ENCODE peak calls at places on chromosomes 6 and 20, in ten cellular contexts. C is CD4-positive, alpha-beta memory T cell; E is HL-60; W is DND-41; J is GM12878; D is psoas muscle; B is heart right ventricle; T is mucosa of descending colon; A is IMR-90; Y is AG04450. U is an unnamed sample.

GRCh38 chr6:129252377-129253071 is 369.6 kb downstream of the LAMA2 start:
- DNase-seq in A (peak), W (no peak), C (no peak), E (no peak), T (no peak), D (no peak), Y (peak), B (no peak), J (no peak), U (no peak)

GRCh38 chr20:14878676-14879019 is 541.2 kb upstream of the FLRT3 start:
- DNase-seq in E (no peak), J (no peak), A (no peak), B (no peak), W (no peak), Y (no peak), C (no peak), D (no peak), T (no peak), U (no peak)

GRCh38 chr6:78995946-78996345 is 82.1 kb downstream of the PHIP start:
- DNase-seq in B (no peak), A (peak), T (no peak), W (no peak), C (no peak), D (no peak), J (no peak), Y (no peak), E (no peak), U (no peak)

GRCh38 chr20:43843096-43843964 is 71.3 kb upstream of the TOX2 start:
- DNase-seq in E (no peak), W (no peak), A (peak), C (no peak), T (no peak), J (no peak), D (no peak), Y (peak), B (no peak), U (no peak)

GRCh38 chr6:170383466-170384075 is 77.0 kb downstream of the FAM120B start:
- DNase-seq in W (no peak), D (no peak), B (no peak), Y (no peak), T (no peak), J (no peak), E (no peak), C (no peak), A (no peak), U (no peak)

GRCh38 chr6:129672883-129673631 is 36.9 kb downstream of the ARHGAP18 start:
- DNase-seq in J (peak), T (no peak), E (no peak), Y (peak), A (peak), W (peak), C (peak), D (no peak), B (no peak), U (peak)

GRCh38 chr6:25218346-25218745 is 60.8 kb upstream of the CARMIL1 start:
- DNase-seq in B (no peak), A (no peak), C (no peak), Y (no peak), W (no peak), T (no peak), E (no peak), D (no peak), J (no peak), U (no peak)

GRCh38 chr20:40599987-40600386 is 89.0 kb downstream of the MAFB start:
- DNase-seq in W (no peak), B (no peak), D (no peak), J (no peak), E (no peak), C (no peak), A (no peak), T (no peak), Y (no peak), U (no peak)

GRCh38 chr6:125117818-125118217 is 35.8 kb upstream of the TPD52L1 start:
- DNase-seq in J (no peak), C (no peak), T (no peak), E (no peak), A (no peak), W (no peak), Y (no peak), B (no peak), D (no peak), U (no peak)

GRCh38 chr20:32484221-32485125 is 100.7 kb downstream of the NOL4L start:
- DNase-seq in T (peak), C (peak), E (peak), Y (no peak), J (no peak), W (peak), B (no peak), D (peak), A (no peak), U (no peak)

GRCh38 chr20:38272961-38273360 is 12.4 kb upstream of the KIAA1755 start:
- DNase-seq in J (no peak), B (peak), A (peak), W (no peak), E (no peak), Y (peak), D (no peak), T (no peak), C (no peak), U (no peak)

GRCh38 chr6:79157961-79158644 is 76.4 kb downstream of the HMGN3 start:
- DNase-seq in D (no peak), B (no peak), W (no peak), C (no peak), E (no peak), J (no peak), T (no peak), Y (no peak), A (no peak), U (no peak)

GRCh38 chr6:4322134-4322845 is 186.9 kb upstream of the ECI2 start:
- DNase-seq in Y (no peak), D (no peak), A (no peak), J (no peak), T (no peak), W (no peak), B (no peak), C (no peak), E (no peak), U (no peak)

GRCh38 chr20:63957690-63958441 is 1.6 kb upstream of the UCKL1 start:
- DNase-seq in E (peak), A (peak), T (peak), W (no peak), C (no peak), Y (no peak), B (no peak), D (no peak), J (no peak), U (no peak)

GRCh38 chr20:23584434-23585199 is 16.3 kb upstream of the CST9L start:
- DNase-seq in E (no peak), B (no peak), A (no peak), C (no peak), W (no peak), D (no peak), J (no peak), Y (no peak), T (no peak), U (no peak)

GRCh38 chr6:18070486-18070885 is 52.0 kb downstream of the NHLRC1 start:
- DNase-seq in D (no peak), T (no peak), J (no peak), C (no peak), W (no peak), B (no peak), A (no peak), Y (no peak), E (no peak), U (no peak)

GRCh38 chr6:159572344-159573120 is 120.5 kb downstream of the SOD2 start:
- DNase-seq in E (no peak), A (no peak), D (no peak), Y (no peak), W (no peak), B (no peak), C (no peak), J (no peak), T (no peak), U (no peak)

GRCh38 chr20:51586005-51586440 is 43.5 kb upstream of the NFATC2 start:
- DNase-seq in J (no peak), B (no peak), W (no peak), A (peak), C (no peak), E (peak), D (no peak), Y (no peak), T (no peak), U (no peak)

GRCh38 chr6:96787846-96788580 is 49.3 kb downstream of the GPR63 start:
- DNase-seq in C (no peak), Y (no peak), E (no peak), W (no peak), T (no peak), D (no peak), J (no peak), B (no peak), A (no peak), U (no peak)

GRCh38 chr20:48691523-48691922 is 136.3 kb downstream of the PREX1 start:
- DNase-seq in Y (no peak), B (peak), E (no peak), C (no peak), T (no peak), A (peak), J (no peak), D (no peak), W (no peak), U (no peak)

GRCh38 chr6:123214433-123214832 is 218.4 kb downstream of the CLVS2 start:
- DNase-seq in D (no peak), J (no peak), Y (no peak), E (no peak), T (no peak), A (no peak), W (no peak), C (no peak), B (no peak), U (no peak)

DNA sequence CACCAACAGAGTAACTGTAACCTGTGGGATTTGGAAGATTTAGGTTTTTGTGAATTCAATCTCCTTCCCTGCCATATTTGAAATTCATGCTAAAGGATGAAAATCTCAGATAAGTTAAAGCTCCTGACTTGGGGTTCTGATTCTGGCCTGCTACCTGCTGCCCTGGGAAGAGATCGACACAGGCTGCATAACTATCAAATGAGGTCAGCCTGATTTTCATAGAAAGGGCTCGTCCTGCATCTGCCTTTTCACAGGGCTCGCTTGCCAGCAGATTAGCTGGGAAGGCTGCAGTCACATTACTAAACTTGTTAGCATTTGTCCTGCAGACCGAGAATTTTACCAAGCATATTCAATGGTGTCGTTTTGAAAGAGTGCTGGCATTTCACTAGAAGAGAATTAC is 14.6 kb downstream of the GCLC start:
- DNase-seq in C (no peak), Y (no peak), D (no peak), A (peak), B (peak), W (no peak), T (no peak), E (no peak), J (no peak), U (no peak)
- H3K4me3 ChIP-seq in C (no peak), Y (no peak), D (no peak), A (no peak), B (no peak), W (no peak), T (no peak), E (no peak), J (no peak), U (no peak)

GRCh38 chr6:131061041-131061770 is 1.8 kb downstream of the EPB41L2 start:
- DNase-seq in E (no peak), B (no peak), A (peak), C (no peak), T (no peak), W (no peak), D (no peak), J (no peak), Y (no peak), U (no peak)
- H3K4me3 ChIP-seq in E (no peak), B (peak), A (peak), C (no peak), T (no peak), W (peak), D (peak), J (peak), Y (peak), U (no peak)

GRCh38 chr6:26613201-26613600 is 16.4 kb downstream of the ABT1 start:
- DNase-seq in E (no peak), A (no peak), B (no peak), D (no peak), J (no peak), W (no peak), Y (no peak), C (no peak), T (no peak), U (no peak)

GRCh38 chr6:26609463-26609862 is 12.7 kb downstream of the ABT1 start:
- DNase-seq in D (no peak), J (no peak), Y (no peak), T (no peak), B (no peak), A (no peak), E (no peak), W (no peak), C (no peak), U (no peak)

GRCh38 chr6:26611599-26611998 is 14.8 kb downstream of the ABT1 start:
- DNase-seq in A (no peak), B (no peak), T (no peak), Y (no peak), D (no peak), C (no peak), J (no peak), W (no peak), E (no peak), U (no peak)

DNA sequence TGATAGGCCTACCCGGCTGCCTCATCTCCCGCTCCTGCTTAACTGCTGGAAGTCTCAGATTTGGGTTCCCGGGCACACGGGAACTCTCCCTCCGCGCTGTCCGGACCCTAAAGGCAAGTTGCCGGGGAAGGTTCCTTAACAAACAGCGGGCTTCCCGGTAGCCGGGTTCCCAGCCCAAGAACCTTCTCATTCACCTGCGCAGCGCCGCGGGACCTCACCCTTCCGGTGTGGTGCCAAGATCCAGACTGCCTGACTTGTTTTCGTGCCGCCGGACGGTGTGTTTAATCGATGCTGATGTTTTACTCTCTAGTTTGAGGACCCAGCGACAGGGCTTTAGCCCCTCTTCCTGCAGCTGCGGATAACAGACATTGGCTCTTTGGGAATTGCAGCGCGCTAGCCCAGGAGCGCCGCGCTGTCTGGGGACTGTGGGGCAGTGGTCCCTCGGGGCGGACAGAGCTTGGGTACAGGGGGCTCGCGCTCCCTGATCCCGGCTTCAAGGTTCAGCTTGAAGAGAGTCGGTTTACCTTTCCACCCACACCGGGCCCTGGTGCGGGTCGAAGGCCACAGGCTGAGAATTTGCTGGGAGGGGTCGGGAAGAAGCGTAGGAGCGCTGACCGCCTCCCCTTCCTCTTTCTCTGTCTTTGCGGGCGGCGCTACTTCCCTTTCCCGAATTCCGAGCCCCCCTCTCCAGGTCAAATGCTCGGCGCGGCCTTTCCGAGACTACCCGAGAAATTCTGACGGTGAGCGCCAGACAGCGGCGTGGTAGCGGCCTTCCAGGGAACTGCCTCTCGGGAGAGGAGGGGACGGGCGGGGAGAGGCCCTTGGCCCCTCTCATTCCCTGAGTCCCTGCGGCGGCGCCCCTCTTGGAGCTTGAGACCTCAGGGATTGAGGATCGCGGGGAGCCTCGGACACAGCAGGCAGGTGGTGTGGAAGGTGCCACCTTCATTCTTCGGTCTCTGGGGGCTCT is 17.2 kb downstream of the ABT1 start:
- DNase-seq in E (no peak), B (no peak), Y (no peak), D (no peak), W (no peak), J (no peak), T (no peak), C (no peak), A (no peak), U (no peak)
- H3K4me3 ChIP-seq in E (no peak), B (peak), Y (no peak), D (peak), W (no peak), J (peak), T (no peak), C (no peak), A (no peak), U (no peak)

DNA sequence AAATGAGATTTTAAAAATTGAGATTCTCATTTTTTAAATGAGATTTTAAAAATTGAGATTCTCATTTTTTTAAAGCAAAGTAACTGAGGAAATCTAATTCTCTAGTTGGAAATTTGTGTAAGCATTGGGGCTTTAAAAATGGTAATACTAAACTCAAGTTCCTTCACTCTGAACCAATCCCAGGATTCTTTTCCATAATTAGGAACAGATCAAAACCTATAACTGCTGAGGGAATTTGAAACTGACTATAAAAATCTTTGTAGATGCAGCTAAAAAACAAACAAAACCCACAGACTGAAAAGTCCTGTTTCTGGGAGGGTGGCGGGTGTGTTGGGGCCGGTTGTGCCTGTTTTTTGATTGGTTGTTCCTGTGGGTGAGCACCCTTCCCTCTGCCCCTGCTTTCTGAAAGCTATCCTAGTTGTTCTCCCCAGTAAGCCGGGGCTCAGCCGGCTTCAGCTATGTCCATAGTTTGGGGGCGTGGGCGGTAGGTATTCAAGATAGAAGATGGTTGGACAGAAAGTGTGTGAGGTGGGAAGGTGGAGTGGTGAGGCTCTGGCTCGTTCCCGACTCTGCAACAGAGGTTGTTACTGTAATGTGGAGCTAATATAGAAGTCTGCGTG is 49.3 kb downstream of the GFRA4 start:
- DNase-seq in T (no peak), E (no peak), D (no peak), Y (no peak), B (no peak), W (no peak), A (peak), C (no peak), J (no peak), U (no peak)
- H3K4me3 ChIP-seq in T (no peak), E (no peak), D (no peak), Y (no peak), B (no peak), W (no peak), A (no peak), C (no peak), J (no peak), U (no peak)